ENCODE peak calls at places on chromosomes 4 and X, in eight cellular contexts. N is ELF-1; I is H1; O is BJ; F is hypothalamus; H is cardiac muscle cell; Z is HT1080; U is stimulated activated CD4-positive, alpha-beta T cell treated with anti-CD3 and anti-CD28 coated beads, Interleukin-1b, Interleukin-23, amount 100 ng/mL, for 24 hours. B is an unnamed sample.

GRCh38 chr4:122739174-122739573 is 6.7 kb downstream of the BBS12 start:
- DNase-seq in N (no peak), I (no peak), O (peak), F (no peak), H (peak), Z (peak), U (no peak), B (no peak)

GRCh38 chrX:84189125-84189524 is 1.1 kb upstream of the RPS6KA6 start:
- DNase-seq in N (no peak), I (no peak), O (no peak), F (no peak), H (no peak), Z (no peak), U (no peak), B (no peak)

GRCh38 chr4:4555916-4556315 is 14.1 kb upstream of the STX18 start:
- DNase-seq in N (no peak), I (no peak), O (peak), F (no peak), H (peak), Z (peak), U (no peak), B (peak)

GRCh38 chr4:109164011-109164410 is 138.4 kb downstream of the COL25A1 start:
- DNase-seq in N (peak), I (no peak), O (no peak), F (no peak), H (peak), Z (no peak), U (no peak), B (no peak)

GRCh38 chrX:103529550-103529949 is 10.3 kb upstream of the RAB40A start:
- DNase-seq in N (no peak), I (no peak), O (no peak), F (no peak), H (no peak), Z (no peak), U (no peak), B (no peak)

GRCh38 chr4:27692098-27692679 is 831.5 kb downstream of the STIM2 start:
- DNase-seq in N (peak), I (no peak), O (no peak), F (no peak), H (peak), Z (peak), U (no peak), B (peak)

GRCh38 chr4:140485939-140486338 is 12.2 kb downstream of the MGAT4D start:
- DNase-seq in N (no peak), I (no peak), O (no peak), F (no peak), H (no peak), Z (no peak), U (no peak), B (no peak)

GRCh38 chr4:184267673-184268573 is 50.2 kb upstream of the ENPP6 start:
- DNase-seq in N (no peak), I (no peak), O (peak), F (no peak), H (peak), Z (peak), U (peak), B (peak)

GRCh38 chr4:42104521-42104920 is 47.9 kb downstream of the BEND4 start:
- DNase-seq in N (no peak), I (no peak), O (no peak), F (no peak), H (peak), Z (peak), U (no peak), B (no peak)

GRCh38 chr4:176134670-176135069 is 60.7 kb downstream of the SPATA4 start:
- DNase-seq in N (no peak), I (no peak), O (no peak), F (no peak), H (no peak), Z (no peak), U (no peak), B (no peak)

GRCh38 chr4:39046243-39046642 is 14.0 kb upstream of the TMEM156 start:
- DNase-seq in N (peak), I (no peak), O (no peak), F (no peak), H (peak), Z (peak), U (no peak), B (peak)

GRCh38 chr4:110211007-110211769 is 12.8 kb upstream of the ELOVL6 start:
- DNase-seq in N (no peak), I (no peak), O (no peak), F (no peak), H (peak), Z (peak), U (no peak), B (peak)

GRCh38 chr4:17163156-17163555 is 264.7 kb upstream of the LDB2 start:
- DNase-seq in N (no peak), I (no peak), O (no peak), F (no peak), H (no peak), Z (peak), U (no peak), B (no peak)

GRCh38 chr4:10117424-10118354 is 1.1 kb upstream of the WDR1 start:
- DNase-seq in N (peak), I (peak), O (no peak), F (no peak), H (peak), Z (no peak), U (peak), B (no peak)

GRCh38 chr4:174490356-174490969 is 31.8 kb downstream of the HPGD start:
- DNase-seq in N (no peak), I (no peak), O (peak), F (no peak), H (peak), Z (peak), U (no peak), B (no peak)

GRCh38 chr4:127732623-127733199 is 2.5 kb downstream of the SLC25A31 start:
- DNase-seq in N (no peak), I (no peak), O (no peak), F (no peak), H (peak), Z (peak), U (no peak), B (peak)

GRCh38 chrX:135081695-135082094 is 29.8 kb upstream of the RTL8A start:
- DNase-seq in N (no peak), I (no peak), O (no peak), F (no peak), H (no peak), Z (no peak), U (no peak), B (no peak)

GRCh38 chr4:116849620-116850019 is 235.8 kb downstream of the TRAM1L1 start:
- DNase-seq in N (no peak), I (no peak), O (no peak), F (no peak), H (no peak), Z (no peak), U (no peak), B (no peak)

GRCh38 chr4:20279381-20279780 is 27.7 kb downstream of the SLIT2 start:
- DNase-seq in N (no peak), I (no peak), O (no peak), F (no peak), H (no peak), Z (no peak), U (no peak), B (no peak)

GRCh38 chr4:91734682-91735081 is 569.1 kb upstream of the GRID2 start:
- DNase-seq in N (no peak), I (no peak), O (no peak), F (no peak), H (peak), Z (peak), U (no peak), B (no peak)

GRCh38 chrX:40504801-40505605 is 75.8 kb upstream of the ATP6AP2 start:
- DNase-seq in N (peak), I (no peak), O (peak), F (no peak), H (peak), Z (peak), U (no peak), B (peak)

GRCh38 chrX:1883772-1884171 is 268.9 kb downstream of the ASMT start:
- DNase-seq in N (peak), I (no peak), O (no peak), F (no peak), H (peak), Z (peak), U (no peak), B (no peak)

GRCh38 chr4:111681751-111682150 is 463.5 kb upstream of the FAM241A start:
- DNase-seq in N (no peak), I (no peak), O (no peak), F (no peak), H (no peak), Z (no peak), U (no peak), B (no peak)

GRCh38 chr4:7170012-7170411 is 22.3 kb upstream of the SORCS2 start:
- DNase-seq in N (no peak), I (no peak), O (no peak), F (no peak), H (no peak), Z (no peak), U (no peak), B (no peak)

GRCh38 chr4:85543832-85544231 is 68.9 kb downstream of the ARHGAP24 start:
- DNase-seq in N (peak), I (no peak), O (no peak), F (no peak), H (peak), Z (no peak), U (no peak), B (no peak)

GRCh38 chr4:773214-773613 is 52.7 kb downstream of the CPLX1 start:
- DNase-seq in N (no peak), I (no peak), O (no peak), F (no peak), H (no peak), Z (no peak), U (no peak), B (no peak)

GRCh38 chrX:51802917-51803688 is 59.9 kb downstream of the GSPT2 start:
- DNase-seq in N (peak), I (peak), O (peak), F (peak), H (peak), Z (peak), U (no peak), B (peak)

GRCh38 chrX:94576367-94577004 is 902.5 kb downstream of the FAM133A start:
- DNase-seq in N (no peak), I (no peak), O (no peak), F (no peak), H (no peak), Z (no peak), U (no peak), B (no peak)

GRCh38 chrX:630007-630921 is at the start of gene SHOX:
- DNase-seq in N (peak), I (no peak), O (peak), F (no peak), H (no peak), Z (no peak), U (no peak), B (no peak)

GRCh38 chr4:1736820-1737219 is 15.5 kb downstream of the TACC3 start:
- DNase-seq in N (no peak), I (no peak), O (no peak), F (no peak), H (no peak), Z (no peak), U (no peak), B (no peak)

GRCh38 chrX:20547649-20548051 is 280.9 kb upstream of the RPS6KA3 start:
- DNase-seq in N (no peak), I (no peak), O (no peak), F (no peak), H (peak), Z (peak), U (no peak), B (peak)

GRCh38 chrX:141904262-141904661 is 568 bp downstream of the MAGEC1 start:
- DNase-seq in N (no peak), I (no peak), O (no peak), F (no peak), H (no peak), Z (no peak), U (no peak), B (no peak)

GRCh38 chrX:119477812-119478232 is 9.6 kb downstream of the SLC25A5 start:
- DNase-seq in N (no peak), I (no peak), O (peak), F (no peak), H (peak), Z (peak), U (no peak), B (peak)